ENCODE peak calls at places on chromosomes 5 and 9, in eight cellular contexts. X is left lung; F is left cardiac atrium; N is naive thymus-derived CD4-positive, alpha-beta T cell; S is Right ventricle myocardium superior; D is activated CD8-positive, alpha-beta memory T cell treated with anti-CD3 and anti-CD28 coated beads, Interleukin-2, amount 10 ng/mL, durations not matched to agents 7 days and 5 days; T is RWPE2; A is CD8-positive, alpha-beta T cell. V is an unnamed sample.

GRCh38 chr5:79588645-79589044 is 23.6 kb upstream of the TENT2 start:
- ATAC-seq in X (no peak), F (no peak), N (no peak), S (no peak), D (no peak), T (no peak), A (no peak), V (no peak)

GRCh38 chr9:68505681-68506409 is 34.8 kb downstream of the TMEM252 start:
- ATAC-seq in X (peak), F (peak), N (peak), S (peak), D (no peak), T (no peak), A (no peak), V (peak)

GRCh38 chr5:35826561-35826960 is 30.1 kb upstream of the IL7R start:
- ATAC-seq in X (no peak), F (no peak), N (no peak), S (no peak), D (peak), T (no peak), A (no peak), V (no peak)

GRCh38 chr9:98707158-98708102 is 1.3 kb downstream of the GABBR2 start:
- ATAC-seq in X (peak), F (peak), N (no peak), S (peak), D (peak), T (peak), A (no peak), V (no peak)

GRCh38 chr5:96903300-96903699 is 27.0 kb downstream of the ERAP2 start:
- ATAC-seq in X (no peak), F (no peak), N (no peak), S (no peak), D (no peak), T (no peak), A (no peak), V (no peak)

GRCh38 chr9:133058550-133059320 is 3.0 kb upstream of the CEL start:
- ATAC-seq in X (no peak), F (no peak), N (no peak), S (no peak), D (peak), T (no peak), A (no peak), V (no peak)

GRCh38 chr9:113381909-113382411 is 5.2 kb upstream of the HDHD3 start:
- ATAC-seq in X (peak), F (no peak), N (no peak), S (no peak), D (no peak), T (no peak), A (no peak), V (no peak)

GRCh38 chr5:138967806-138968448 is 92.8 kb upstream of the LRRTM2 start:
- ATAC-seq in X (peak), F (no peak), N (no peak), S (peak), D (no peak), T (no peak), A (no peak), V (peak)

GRCh38 chr5:116652196-116652729 is 77.6 kb upstream of the SEMA6A start:
- ATAC-seq in X (peak), F (peak), N (no peak), S (peak), D (no peak), T (peak), A (no peak), V (peak)

GRCh38 chr9:132908635-132909034 is 29.9 kb downstream of the SPACA9 start:
- ATAC-seq in X (no peak), F (no peak), N (peak), S (no peak), D (peak), T (no peak), A (peak), V (no peak)

GRCh38 chr5:131222731-131223130 is 41.1 kb upstream of the CDC42SE2 start:
- ATAC-seq in X (no peak), F (no peak), N (no peak), S (no peak), D (no peak), T (no peak), A (no peak), V (no peak)

GRCh38 chr5:142082182-142082781 is 26.3 kb upstream of the NDFIP1 start:
- ATAC-seq in X (peak), F (no peak), N (no peak), S (no peak), D (no peak), T (no peak), A (no peak), V (peak)

GRCh38 chr5:109349419-109349818 is 60.4 kb downstream of the PJA2 start:
- ATAC-seq in X (no peak), F (no peak), N (peak), S (peak), D (no peak), T (no peak), A (no peak), V (no peak)

GRCh38 chr5:81256766-81257165 is 23.6 kb downstream of the CKMT2 start:
- ATAC-seq in X (no peak), F (no peak), N (no peak), S (no peak), D (no peak), T (no peak), A (no peak), V (no peak)

GRCh38 chr5:61822584-61822983 is 483.4 kb upstream of the KIF2A start:
- ATAC-seq in X (no peak), F (no peak), N (no peak), S (no peak), D (no peak), T (no peak), A (no peak), V (peak)

GRCh38 chr9:134421888-134422287 is 95.6 kb downstream of the RXRA start:
- ATAC-seq in X (peak), F (no peak), N (no peak), S (no peak), D (no peak), T (no peak), A (no peak), V (no peak)

GRCh38 chr9:5388026-5388806 is 48.5 kb upstream of the RLN1 start:
- ATAC-seq in X (peak), F (no peak), N (no peak), S (no peak), D (no peak), T (no peak), A (no peak), V (no peak)

GRCh38 chr5:168471785-168472184 is 14.5 kb upstream of the RARS1 start:
- ATAC-seq in X (no peak), F (no peak), N (no peak), S (no peak), D (no peak), T (no peak), A (no peak), V (no peak)

GRCh38 chr9:99485461-99485860 is 263.4 kb downstream of the SEC61B start:
- ATAC-seq in X (no peak), F (no peak), N (no peak), S (no peak), D (no peak), T (no peak), A (no peak), V (peak)

GRCh38 chr5:7659420-7659819 is 191.5 kb downstream of the CFAP90 start:
- ATAC-seq in X (no peak), F (no peak), N (no peak), S (no peak), D (no peak), T (no peak), A (no peak), V (no peak)

GRCh38 chr5:33237471-33237870 is 203.3 kb upstream of the TARS1 start:
- ATAC-seq in X (no peak), F (no peak), N (no peak), S (no peak), D (no peak), T (no peak), A (no peak), V (no peak)

GRCh38 chr9:93594041-93594756 is 17.8 kb downstream of the PHF2 start:
- ATAC-seq in X (peak), F (no peak), N (no peak), S (peak), D (no peak), T (peak), A (no peak), V (no peak)

GRCh38 chr5:174090147-174090546 is 44.6 kb downstream of the NSG2 start:
- ATAC-seq in X (no peak), F (no peak), N (no peak), S (no peak), D (no peak), T (no peak), A (no peak), V (no peak)

GRCh38 chr5:79255786-79256557 is 20.0 kb downstream of the JMY start:
- ATAC-seq in X (peak), F (peak), N (peak), S (peak), D (peak), T (peak), A (peak), V (peak)

GRCh38 chr9:34380034-34380510 is 3.4 kb upstream of the MYORG start:
- ATAC-seq in X (no peak), F (peak), N (no peak), S (no peak), D (no peak), T (no peak), A (no peak), V (no peak)

GRCh38 chr5:133251296-133252132 is 199.7 kb downstream of the HSPA4 start:
- ATAC-seq in X (no peak), F (no peak), N (no peak), S (no peak), D (no peak), T (peak), A (no peak), V (no peak)

GRCh38 chr5:144332265-144332664 is 161.6 kb downstream of the KCTD16 start:
- ATAC-seq in X (no peak), F (no peak), N (no peak), S (no peak), D (no peak), T (no peak), A (no peak), V (no peak)

GRCh38 chr5:123265551-123265950 is 157.7 kb downstream of the CEP120 start:
- ATAC-seq in X (no peak), F (no peak), N (no peak), S (no peak), D (no peak), T (no peak), A (no peak), V (no peak)

GRCh38 chr9:132168347-132168746 is 6.5 kb downstream of the NTNG2 start:
- ATAC-seq in X (no peak), F (peak), N (no peak), S (no peak), D (no peak), T (no peak), A (no peak), V (no peak)

GRCh38 chr5:52638732-52639131 is 149.0 kb upstream of the ITGA1 start:
- ATAC-seq in X (no peak), F (no peak), N (no peak), S (no peak), D (no peak), T (peak), A (no peak), V (no peak)

GRCh38 chr5:135800656-135801055 is 33.8 kb upstream of the SLC25A48 start:
- ATAC-seq in X (no peak), F (no peak), N (no peak), S (no peak), D (peak), T (no peak), A (no peak), V (peak)

GRCh38 chr5:43156388-43156787 is 35.6 kb upstream of the NIM1K start:
- ATAC-seq in X (no peak), F (no peak), N (no peak), S (peak), D (no peak), T (no peak), A (no peak), V (no peak)

GRCh38 chr5:60788863-60789513 is 55.1 kb downstream of the ELOVL7 start:
- ATAC-seq in X (no peak), F (no peak), N (no peak), S (no peak), D (no peak), T (no peak), A (no peak), V (no peak)

GRCh38 chr5:134979416-134979815 is 11.7 kb downstream of the CATSPER3 start:
- ATAC-seq in X (no peak), F (no peak), N (no peak), S (no peak), D (no peak), T (no peak), A (no peak), V (no peak)

GRCh38 chr9:107528686-107529085 is 39.1 kb upstream of the KLF4 start:
- ATAC-seq in X (no peak), F (no peak), N (no peak), S (no peak), D (no peak), T (no peak), A (no peak), V (no peak)

GRCh38 chr5:140295414-140295813 is 7.5 kb downstream of the PFDN1 start:
- ATAC-seq in X (peak), F (peak), N (no peak), S (peak), D (no peak), T (peak), A (no peak), V (no peak)

V was measured in stimulated activated memory B cell treated with anti-CD40 and anti-IgM and Interleukin-4, amounts not matched to agents 10 μg/mL and 1 μg/mL and 100 μg/mL, for 72 hours.